ENCODE peak calls at places on chromosomes 2 and 18, in ten cellular contexts. H is stimulated activated CD4-positive, alpha-beta T cell treated with anti-CD3 and anti-CD28 coated beads, Interleukin-4, amount 100 ng/mL, for 24 hours; E is NCI-H2171; T is activated T-cell treated with anti-CD3 and anti-CD28 coated beads for 48 hours; A is RPMI7951; C is left kidney; Z is CMK; U is MCF 10A; W is 8988T; X is uterus. O is an unnamed sample.

GRCh38 chr2:230408244-230408842 is 7.7 kb upstream of the SP100 start:
- DNase-seq in H (no peak), U (peak), E (no peak), T (no peak), Z (no peak), W (no peak), X (peak), C (no peak), A (peak), O (no peak)

GRCh38 chr2:42999856-43000241 is 207.5 kb upstream of the HAAO start:
- DNase-seq in H (no peak), X (peak), A (no peak), U (no peak), T (no peak), Z (no peak), E (no peak), C (no peak), W (no peak), O (no peak)

GRCh38 chr18:5868218-5868904 is 27.0 kb downstream of the TMEM200C start:
- DNase-seq in E (peak), A (peak), H (no peak), X (peak), Z (peak), W (no peak), T (peak), C (peak), U (peak), O (peak)

GRCh38 chr2:190664240-190664639 is 15.4 kb downstream of the NAB1 start:
- DNase-seq in E (no peak), W (no peak), C (no peak), T (no peak), Z (no peak), U (no peak), A (peak), X (no peak), H (no peak), O (no peak)

GRCh38 chr2:70679244-70679643 is 88.8 kb downstream of the ADD2 start:
- DNase-seq in C (no peak), X (no peak), H (no peak), U (no peak), W (no peak), E (no peak), Z (no peak), T (no peak), A (no peak), O (no peak)

GRCh38 chr2:45316576-45317338 is 294.3 kb downstream of the SRBD1 start:
- DNase-seq in E (no peak), C (no peak), W (no peak), Z (no peak), X (no peak), H (no peak), A (peak), T (no peak), U (no peak), O (no peak)

GRCh38 chr2:134460583-134460998 is 206.7 kb downstream of the MGAT5 start:
- DNase-seq in W (peak), U (peak), X (no peak), C (peak), H (peak), T (peak), Z (peak), E (peak), A (peak), O (peak)

GRCh38 chr18:63017977-63018376 is 301.6 kb downstream of the BCL2 start:
- DNase-seq in W (no peak), Z (no peak), X (no peak), H (no peak), T (no peak), C (no peak), E (no peak), U (no peak), A (no peak), O (no peak)

GRCh38 chr2:122734756-122735155 is 979.3 kb downstream of the TSN start:
- DNase-seq in E (no peak), Z (no peak), X (no peak), H (no peak), T (no peak), U (no peak), W (no peak), A (peak), C (peak), O (no peak)

GRCh38 chr2:100548771-100549170 is 14.0 kb upstream of the PDCL3 start:
- DNase-seq in H (no peak), W (no peak), C (no peak), U (no peak), Z (no peak), T (no peak), A (no peak), E (no peak), X (no peak), O (no peak)

GRCh38 chr2:160205511-160205910 is 5.4 kb upstream of the ITGB6 start:
- DNase-seq in H (no peak), C (peak), E (no peak), A (peak), T (no peak), W (peak), Z (no peak), U (peak), X (peak), O (no peak)

GRCh38 chr2:179837408-179837807 is 24.0 kb downstream of the ZNF385B start:
- DNase-seq in C (no peak), W (no peak), U (peak), X (no peak), Z (no peak), A (peak), E (no peak), H (no peak), T (no peak), O (no peak)

GRCh38 chr18:59725177-59725576 is 28.0 kb upstream of the CCBE1 start:
- DNase-seq in X (no peak), E (no peak), A (no peak), Z (no peak), W (no peak), H (no peak), T (no peak), C (no peak), U (no peak), O (no peak)

GRCh38 chr18:58896268-58896667 is 31.6 kb downstream of the ZNF532 start:
- DNase-seq in C (no peak), U (no peak), H (no peak), T (no peak), E (no peak), W (no peak), Z (no peak), A (peak), X (no peak), O (no peak)

GRCh38 chr18:34758378-34758948 is 48.4 kb downstream of the DTNA start:
- DNase-seq in A (no peak), C (no peak), X (no peak), W (no peak), T (no peak), E (no peak), Z (no peak), H (no peak), U (no peak), O (no peak)

GRCh38 chr2:186848873-186849578 is at the start of gene ZSWIM2:
- DNase-seq in A (peak), H (peak), W (no peak), T (peak), Z (no peak), C (peak), X (peak), E (peak), U (peak), O (peak)

GRCh38 chr2:142596334-142597088 is 281.0 kb upstream of the KYNU start:
- DNase-seq in W (no peak), U (peak), T (no peak), C (no peak), X (no peak), A (no peak), Z (no peak), E (no peak), H (no peak), O (no peak)

GRCh38 chr2:185144159-185144919 is 546.0 kb downstream of the ZNF804A start:
- DNase-seq in H (no peak), A (no peak), W (no peak), T (no peak), U (no peak), Z (no peak), E (peak), X (no peak), C (no peak), O (no peak)

GRCh38 chr2:43676322-43677050 is at the start of gene C1GALT1C1L:
- DNase-seq in T (peak), W (peak), Z (no peak), C (peak), E (no peak), X (peak), H (peak), U (peak), A (peak), O (peak)

GRCh38 chr2:17620841-17621240 is 80.3 kb downstream of the VSNL1 start:
- DNase-seq in T (no peak), C (no peak), H (no peak), W (no peak), E (no peak), X (no peak), U (peak), A (no peak), Z (no peak), O (no peak)

GRCh38 chr2:5782103-5782502 is 89.9 kb downstream of the SOX11 start:
- DNase-seq in H (no peak), U (no peak), A (no peak), W (no peak), E (no peak), T (no peak), C (no peak), Z (no peak), X (no peak), O (no peak)

GRCh38 chr2:237421542-237422047 is 7.6 kb upstream of the COL6A3 start:
- DNase-seq in C (peak), Z (peak), T (peak), H (peak), E (peak), X (peak), W (peak), A (peak), U (peak), O (peak)

GRCh38 chr2:23384551-23385349 is at the start of gene KLHL29:
- DNase-seq in H (peak), Z (no peak), X (peak), U (peak), T (peak), C (peak), A (peak), E (peak), W (peak), O (peak)

GRCh38 chr2:233857511-233858118 is 3.3 kb upstream of the HJURP start:
- DNase-seq in A (peak), T (peak), C (no peak), H (peak), U (peak), W (no peak), Z (no peak), X (no peak), E (no peak), O (no peak)

GRCh38 chr18:75681538-75682115 is 254.1 kb upstream of the SMIM21 start:
- DNase-seq in C (no peak), Z (no peak), E (no peak), T (no peak), W (no peak), A (no peak), X (no peak), U (no peak), H (no peak), O (no peak)

GRCh38 chr2:2739231-2739795 is 408.2 kb upstream of the MYT1L start:
- DNase-seq in A (no peak), H (no peak), C (no peak), X (no peak), U (no peak), T (no peak), Z (no peak), W (no peak), E (no peak), O (no peak)

GRCh38 chr2:74317696-74318095 is 25.5 kb downstream of the SLC4A5 start:
- DNase-seq in T (no peak), A (no peak), X (no peak), U (no peak), H (no peak), Z (no peak), E (no peak), W (no peak), C (peak), O (no peak)

GRCh38 chr2:63048367-63049171 is 2.1 kb upstream of the OTX1 start:
- DNase-seq in T (peak), U (no peak), X (no peak), Z (no peak), H (no peak), E (no peak), W (no peak), C (peak), A (no peak), O (no peak)

GRCh38 chr2:107645586-107645985 is 181.1 kb upstream of the RGPD4 start:
- DNase-seq in A (no peak), X (no peak), U (no peak), T (no peak), C (no peak), W (no peak), H (no peak), Z (no peak), E (no peak), O (no peak)